ENCODE peak calls at places on chromosomes 7 and 10, in seven cellular contexts. S is foreskin fibroblast, K is uterus, W is cardiac fibroblast, B is type B pancreatic cell, U is lower leg skin, T is CD14-positive monocyte. N is an unnamed sample.

GRCh38 chr7:133675510-133676218 is 422.8 kb downstream of the EXOC4 start:
- DNase-seq in W (peak; percentile 50), S (peak; percentile 31), K (no peak), B (no peak), U (no peak), T (no peak), N (no peak)

GRCh38 chr10:110759523-110759922 is 112.2 kb upstream of the PDCD4 start:
- DNase-seq in K (no peak), T (no peak), W (no peak), U (no peak), B (no peak), S (no peak), N (no peak)

GRCh38 chr10:130022501-130023299 is 58.6 kb upstream of the EBF3 start:
- DNase-seq in T (no peak), W (peak; percentile 30), U (peak; percentile 83), B (peak; percentile 64), S (peak; percentile 93), K (peak; percentile 6), N (no peak)

GRCh38 chr10:31343551-31343950 is 24.5 kb downstream of the ZEB1 start:
- DNase-seq in T (no peak), B (no peak), K (no peak), W (no peak), S (no peak), U (no peak), N (no peak)

GRCh38 chr10:12418000-12418399 is 68.7 kb downstream of the CAMK1D start:
- DNase-seq in B (no peak), T (no peak), S (peak; percentile 45), K (peak; percentile 37), W (peak; percentile 81), U (peak; percentile 92), N (no peak)

GRCh38 chr10:53918755-53919154 is 882.3 kb downstream of the PCDH15 start:
- DNase-seq in B (no peak), T (no peak), S (no peak), U (no peak), W (no peak), K (no peak), N (no peak)

GRCh38 chr7:87599336-87599735 is 1.3 kb downstream of the ABCB1 start:
- DNase-seq in S (peak; percentile 1), K (no peak), B (no peak), T (peak; percentile 50), W (no peak), U (no peak), N (no peak)

GRCh38 chr10:133466683-133467275 is 13.0 kb downstream of the SCART1 start:
- DNase-seq in B (no peak), W (no peak), K (no peak), U (peak; percentile 67), T (no peak), S (no peak), N (no peak)

GRCh38 chr7:73578342-73579124 is at the start of gene TBL2:
- DNase-seq in K (peak; percentile 99), W (peak; percentile 99), T (peak; percentile 99), U (peak; percentile 99), S (peak; percentile 99), B (peak; percentile 99), N (peak; percentile 99)
- TF ChIP-seq CTCF in K (peak; percentile 14), W (peak; percentile 12), T (peak; percentile 4), U (no peak), S (no peak), B (peak; percentile 26), N (peak; percentile 59)

GRCh38 chr7:16244469-16244868 is 176.9 kb downstream of the CRPPA start:
- DNase-seq in B (no peak), W (no peak), U (no peak), S (no peak), T (no peak), K (no peak), N (no peak)

GRCh38 chr7:16241017-16241416 is 180.3 kb downstream of the CRPPA start:
- DNase-seq in B (no peak), W (no peak), T (no peak), U (no peak), S (no peak), K (no peak), N (no peak)

DNA sequence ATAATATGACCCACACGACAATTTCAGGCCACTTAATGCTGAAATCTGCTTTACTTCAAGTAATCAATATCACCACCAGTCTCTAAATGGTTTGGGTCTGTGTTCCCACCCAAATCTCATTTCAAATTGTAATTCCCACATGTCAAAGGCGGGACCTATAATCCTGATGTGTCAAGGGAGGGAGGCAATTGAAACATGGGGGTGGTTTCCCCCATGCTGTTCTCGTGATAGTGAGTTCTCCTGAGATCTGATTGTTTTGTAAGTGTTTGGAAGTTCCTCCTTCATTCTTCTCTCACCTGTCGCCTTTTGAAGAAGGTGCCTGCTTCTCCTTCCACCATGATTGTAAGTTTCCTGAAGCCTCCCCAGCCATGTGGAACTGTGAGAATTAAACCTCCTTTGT is 178.4 kb downstream of the CRPPA start:
- DNase-seq in B (no peak), U (no peak), W (no peak), T (no peak), S (no peak), K (no peak), N (no peak)
- TF ChIP-seq CTCF in B (no peak), U (no peak), W (no peak), T (no peak), S (no peak), K (no peak), N (no peak)

DNA sequence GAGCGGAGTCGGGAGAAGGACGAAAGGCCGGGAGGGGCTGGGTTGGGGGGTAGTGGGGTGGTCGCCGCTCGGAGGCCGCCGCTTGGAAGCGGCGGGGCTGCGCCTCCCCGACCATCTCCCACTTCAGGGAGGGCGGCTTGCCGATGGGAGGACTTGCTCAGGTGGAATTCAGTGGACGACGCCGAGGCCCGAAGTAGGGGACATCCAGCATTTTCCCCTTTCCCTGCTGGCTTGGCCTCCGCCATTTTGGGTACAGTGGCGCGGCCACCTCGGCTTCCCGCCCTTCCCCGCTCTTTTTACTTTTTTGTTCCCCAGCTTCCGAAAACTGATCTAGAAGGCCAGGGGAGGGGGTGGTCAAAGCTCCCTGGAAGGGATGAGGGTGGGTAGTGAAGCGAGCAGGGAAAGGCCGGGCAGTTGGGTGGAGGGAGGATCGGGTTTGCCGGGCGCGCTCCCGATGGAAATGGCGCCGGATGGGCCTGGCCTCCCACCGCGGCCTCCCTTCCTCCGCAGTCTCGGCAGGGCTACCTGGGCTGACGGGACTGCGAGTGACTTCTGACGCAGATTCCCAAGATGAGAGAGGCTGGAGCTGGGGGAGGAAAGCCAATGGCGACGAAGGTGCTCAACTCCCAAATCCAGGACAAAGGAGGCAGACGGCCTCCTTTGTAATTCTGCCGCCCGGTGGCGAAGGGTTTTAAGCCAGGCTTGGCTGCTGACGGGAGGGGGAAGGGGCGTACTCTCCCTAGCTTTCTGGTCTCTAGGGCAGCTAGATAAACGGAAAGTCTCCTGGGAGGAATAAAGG is at the start of gene PBLD:
- DNase-seq in B (peak; percentile 77), S (peak; percentile 84), T (peak; percentile 48), W (peak; percentile 87), U (peak; percentile 92), K (peak; percentile 65), N (no peak)
- TF ChIP-seq CTCF in B (peak; percentile 58), S (peak; percentile 57), T (peak; percentile 34), W (peak; percentile 51), U (no peak), K (peak; percentile 60), N (peak; percentile 76)

GRCh38 chr7:101814996-101815825 is 2.2 kb upstream of the CUX1 start:
- DNase-seq in T (no peak), S (peak; percentile 75), U (peak; percentile 89), W (peak; percentile 15), B (peak; percentile 81), K (peak; percentile 54), N (no peak)
- TF ChIP-seq CTCF in T (peak; percentile 60), S (peak; percentile 4), U (no peak), W (no peak), B (peak; percentile 72), K (peak; percentile 51), N (peak; percentile 77)

GRCh38 chr7:29764227-29764626 is 42.1 kb upstream of the WIPF3 start:
- DNase-seq in T (no peak), B (no peak), S (no peak), K (no peak), U (no peak), W (no peak), N (no peak)
- TF ChIP-seq CTCF in T (no peak), B (peak; percentile 28), S (no peak), K (no peak), U (no peak), W (peak; percentile 1), N (peak; percentile 46)

N was measured in chondrocyte.